ENCODE peak calls at places on chromosomes 4 and X, in five cellular contexts. R, X, Y, W and A are unnamed samples.

GRCh38 chrX:110133735-110134370 is 130.9 kb downstream of the TMEM164 start:
- DNase-seq in W (no peak), R (no peak), X (no peak), Y (no peak), A (no peak)

GRCh38 chr4:27316176-27316575 is 455.5 kb downstream of the STIM2 start:
- DNase-seq in W (no peak), Y (no peak), X (no peak), R (no peak), A (no peak)

GRCh38 chrX:105636667-105637066 is 185.7 kb upstream of the NRK start:
- DNase-seq in Y (no peak), R (no peak), W (no peak), X (no peak), A (no peak)

GRCh38 chr4:65658117-65658516 is 12.2 kb downstream of the EPHA5 start:
- DNase-seq in W (no peak), Y (no peak), X (no peak), R (no peak), A (no peak)

GRCh38 chrX:18677140-18677834 is 5.4 kb upstream of the RS1 start:
- DNase-seq in X (no peak), Y (no peak), R (no peak), W (peak), A (no peak)

GRCh38 chr4:121030151-121030550 is 42.2 kb downstream of the NDNF start:
- DNase-seq in X (no peak), R (no peak), Y (no peak), W (no peak), A (no peak)

GRCh38 chr4:81506731-81507130 is 35.0 kb upstream of the RASGEF1B start:
- DNase-seq in Y (no peak), X (no peak), W (no peak), R (no peak), A (no peak)

GRCh38 chr4:3637326-3638016 is 105.2 kb upstream of the LRPAP1 start:
- DNase-seq in X (no peak), Y (no peak), R (no peak), W (no peak), A (no peak)

GRCh38 chrX:107678957-107679740 is 50.8 kb downstream of the PRPS1 start:
- DNase-seq in R (no peak), Y (no peak), W (no peak), X (peak), A (peak)

GRCh38 chrX:48938721-48939416 is 18.5 kb downstream of the OTUD5 start:
- DNase-seq in X (peak), Y (no peak), R (no peak), W (no peak), A (no peak)

GRCh38 chr4:75338352-75338880 is 175.8 kb downstream of the RCHY1 start:
- DNase-seq in R (no peak), Y (no peak), X (no peak), W (no peak), A (no peak)

GRCh38 chrX:139222511-139223200 is 307.9 kb upstream of the F9 start:
- DNase-seq in X (no peak), R (no peak), Y (no peak), W (no peak), A (no peak)

GRCh38 chrX:139224953-139225665 is 305.4 kb upstream of the F9 start:
- DNase-seq in Y (no peak), R (no peak), X (no peak), W (no peak), A (no peak)
- TF ChIP-seq CTCF in Y (no peak), R (no peak), X (no peak), W (no peak), A (no peak)

GRCh38 chr4:96969456-96969855 is 1129.6 kb downstream of the PDHA2 start:
- DNase-seq in W (no peak), X (no peak), Y (no peak), R (no peak), A (no peak)

GRCh38 chr4:96972920-96973319 is 1133.0 kb downstream of the PDHA2 start:
- DNase-seq in R (no peak), Y (no peak), W (no peak), X (no peak), A (no peak)

DNA sequence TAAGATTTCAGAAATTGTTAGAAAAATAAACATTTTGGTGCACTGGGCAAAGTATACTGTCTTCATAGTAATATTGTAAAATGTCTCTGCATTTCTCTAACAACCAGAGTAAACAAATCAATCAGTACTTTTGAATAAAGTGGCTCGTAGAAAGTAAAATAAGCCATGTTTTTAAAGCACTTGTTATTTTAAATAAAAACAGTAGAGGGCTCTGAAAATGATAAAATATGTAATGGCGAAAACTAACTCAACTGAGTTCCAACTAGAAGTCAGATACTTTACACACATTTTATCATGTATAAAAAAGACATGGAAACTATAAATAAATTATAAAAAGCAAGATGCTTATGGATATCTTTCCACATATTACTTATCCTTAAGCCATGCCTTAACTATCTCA is 1134.4 kb downstream of the PDHA2 start:
- DNase-seq in Y (no peak), X (no peak), R (no peak), W (no peak), A (no peak)
- TF ChIP-seq CTCF in Y (no peak), X (no peak), R (no peak), W (no peak), A (no peak)

GRCh38 chrX:8724176-8724757 is 7.7 kb downstream of the ANOS1 start:
- DNase-seq in W (no peak), Y (no peak), R (no peak), X (no peak), A (no peak)
- TF ChIP-seq CTCF in W (no peak), Y (no peak), R (no peak), X (no peak), A (no peak)

GRCh38 chrX:123648028-123648810 is 84.6 kb downstream of the THOC2 start:
- DNase-seq in W (peak), R (peak), X (peak), Y (no peak), A (no peak)

DNA sequence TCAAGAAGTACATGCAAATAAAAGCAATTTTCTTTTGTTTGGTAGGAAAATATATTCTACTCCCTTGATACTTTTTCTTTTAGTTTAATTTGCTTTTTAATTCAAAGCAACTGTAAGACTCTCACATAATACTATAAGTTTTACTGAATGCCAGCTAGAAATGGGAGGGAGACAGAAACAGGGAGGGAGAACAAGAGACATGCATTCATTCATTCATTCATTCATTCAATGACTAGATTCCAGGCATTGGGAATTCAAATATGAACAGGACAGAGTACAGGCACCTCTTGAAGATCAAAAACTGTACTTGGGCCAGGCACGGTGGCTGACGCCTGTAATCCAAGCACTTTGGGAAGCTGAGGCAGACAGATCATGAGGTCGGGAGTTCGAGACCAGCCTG is 85.6 kb downstream of the THOC2 start:
- DNase-seq in Y (no peak), R (no peak), W (no peak), X (no peak), A (no peak)
- TF ChIP-seq CTCF in Y (no peak), R (no peak), W (no peak), X (no peak), A (no peak)

GRCh38 chr4:168674869-168675268 is 178.0 kb downstream of the PALLD start:
- DNase-seq in R (no peak), W (no peak), Y (no peak), X (no peak), A (no peak)
- TF ChIP-seq CTCF in R (no peak), W (no peak), Y (no peak), X (no peak), A (no peak)

DNA sequence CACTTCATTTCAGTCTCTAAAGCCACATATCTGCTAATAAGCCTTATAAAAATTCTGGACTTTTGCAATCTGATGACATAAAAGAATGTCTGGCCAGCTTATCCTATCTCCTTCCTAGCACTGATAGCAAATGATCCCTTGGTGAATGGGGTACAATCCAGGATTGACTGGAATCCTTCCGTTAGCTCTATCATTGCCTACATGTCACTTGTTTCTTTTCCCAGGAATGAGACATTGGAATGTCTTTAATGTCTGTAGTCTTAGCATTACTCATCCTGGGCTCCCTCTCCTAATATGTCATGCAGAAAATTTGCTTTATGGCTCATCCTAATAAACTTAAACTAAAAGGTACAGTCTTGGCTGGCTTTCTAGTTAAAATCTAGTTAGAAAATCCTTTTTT is 14.8 kb upstream of the PABPC4L start:
- DNase-seq in X (no peak), R (peak), W (no peak), Y (no peak), A (no peak)
- TF ChIP-seq CTCF in X (no peak), R (no peak), W (no peak), Y (no peak), A (no peak)

GRCh38 chr4:128220286-128221235 is 67.1 kb downstream of the PGRMC2 start:
- DNase-seq in W (no peak), R (no peak), X (no peak), Y (no peak), A (no peak)
- TF ChIP-seq CTCF in W (no peak), R (peak), X (no peak), Y (peak), A (no peak)

GRCh38 chrX:46929439-46930018 is 17.3 kb downstream of the JADE3 start:
- DNase-seq in Y (no peak), W (no peak), X (no peak), R (peak), A (no peak)

GRCh38 chrX:46922601-46923000 is 10.4 kb downstream of the JADE3 start:
- DNase-seq in W (no peak), R (no peak), X (no peak), Y (no peak), A (no peak)

DNA sequence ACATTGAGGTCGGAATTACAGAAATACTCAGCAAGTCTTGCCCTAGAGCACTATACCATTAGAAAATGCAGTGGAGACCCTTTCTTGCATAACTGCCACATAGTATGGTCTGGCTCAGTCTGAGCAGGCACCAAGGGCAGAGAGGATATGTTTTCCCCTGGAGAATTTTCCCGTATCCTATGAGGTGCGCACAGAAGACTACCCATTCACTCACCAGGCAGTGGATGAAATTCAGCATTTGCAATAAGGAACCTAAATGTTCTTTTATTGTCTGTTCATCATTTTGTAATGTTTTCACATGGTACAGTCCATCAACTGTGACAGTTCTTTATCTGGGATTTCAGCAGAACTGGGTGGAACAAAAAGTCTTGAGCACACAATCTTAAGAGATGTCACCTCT is 15.5 kb downstream of the JADE3 start:
- DNase-seq in W (no peak), R (no peak), X (no peak), Y (no peak), A (no peak)
- TF ChIP-seq CTCF in W (no peak), R (no peak), X (no peak), Y (no peak), A (no peak)

GRCh38 chrX:24149346-24150050 is at the start of gene ZFX:
- DNase-seq in Y (peak), R (no peak), W (peak), X (peak), A (peak)
- TF ChIP-seq CTCF in Y (peak), R (no peak), W (no peak), X (no peak), A (no peak)